ENCODE peak calls at places on chromosome 11, in six cellular contexts. D is NCI-H82, N is tibial nerve, T is mucosa of gallbladder, Z is AG09319, R is OCI-M1. F is an unnamed sample.

GRCh38 chr11:37110383-37110782 is 512.3 kb upstream of the RAG2 start:
- DNase-seq in R (peak), D (peak), T (no peak), N (no peak), Z (no peak), F (no peak)

GRCh38 chr11:18384157-18384641 is 10.2 kb upstream of the LDHA start:
- DNase-seq in D (peak), N (peak), R (peak), Z (peak), T (peak), F (no peak)

GRCh38 chr11:61307354-61307753 is 12.2 kb upstream of the VWCE start:
- DNase-seq in Z (no peak), N (no peak), R (no peak), T (no peak), D (no peak), F (no peak)

GRCh38 chr11:58788355-58789023 is 56.0 kb downstream of the GLYATL2 start:
- DNase-seq in R (peak), Z (peak), N (no peak), T (no peak), D (peak), F (peak)

GRCh38 chr11:69144316-69144715 is 11.4 kb upstream of the SMIM38 start:
- DNase-seq in R (no peak), N (no peak), T (no peak), Z (no peak), D (no peak), F (no peak)

GRCh38 chr11:117456027-117456720 is 128.5 kb downstream of the CEP164 start:
- DNase-seq in Z (no peak), T (no peak), D (no peak), N (no peak), R (no peak), F (no peak)

GRCh38 chr11:38646382-38646781 is 2048.3 kb upstream of the RAG2 start:
- DNase-seq in T (no peak), Z (no peak), R (no peak), N (no peak), D (no peak), F (no peak)

GRCh38 chr11:114111369-114112042 is 52.0 kb downstream of the ZBTB16 start:
- DNase-seq in R (peak), T (no peak), Z (no peak), D (no peak), N (no peak), F (peak)

GRCh38 chr11:62999649-63000048 is 14.9 kb upstream of the SLC22A6 start:
- DNase-seq in Z (no peak), D (no peak), T (peak), N (no peak), R (no peak), F (no peak)

GRCh38 chr11:82047200-82047599 is 686.5 kb downstream of the FAM181B start:
- DNase-seq in D (no peak), N (no peak), Z (no peak), R (no peak), T (no peak), F (no peak)

GRCh38 chr11:86067230-86068137 is 1.4 kb downstream of the PICALM start:
- DNase-seq in R (peak), Z (no peak), D (no peak), T (no peak), N (no peak), F (peak)

GRCh38 chr11:47941907-47942558 is 38.3 kb upstream of the PTPRJ start:
- DNase-seq in T (no peak), Z (no peak), D (no peak), N (no peak), R (peak), F (peak)

GRCh38 chr11:130671801-130672700 is 223.6 kb downstream of the ADAMTS15 start:
- DNase-seq in T (peak), Z (peak), D (no peak), N (peak), R (no peak), F (peak)

GRCh38 chr11:11389238-11389637 is 36.2 kb upstream of the CSNK2A3 start:
- DNase-seq in N (no peak), R (no peak), Z (no peak), T (peak), D (no peak), F (no peak)

GRCh38 chr11:125079151-125079877 is 16.2 kb downstream of the SLC37A2 start:
- DNase-seq in R (peak), Z (no peak), N (no peak), D (no peak), T (no peak), F (no peak)

GRCh38 chr11:75541301-75541929 is 15.7 kb upstream of the GDPD5 start:
- DNase-seq in Z (no peak), R (no peak), D (no peak), T (no peak), N (no peak), F (no peak)

GRCh38 chr11:65489061-65489705 is 9.7 kb upstream of the MALAT1 start:
- DNase-seq in N (no peak), Z (no peak), D (no peak), R (no peak), T (no peak), F (no peak)

GRCh38 chr11:76265771-76266241 is 59.5 kb upstream of the WNT11 start:
- DNase-seq in R (no peak), D (no peak), Z (no peak), T (peak), N (peak), F (no peak)

GRCh38 chr11:82899957-82900276 is 313 bp downstream of the PRCP start:
- DNase-seq in Z (no peak), T (no peak), R (no peak), D (no peak), N (no peak), F (no peak)

GRCh38 chr11:9462806-9463537 is 2.2 kb downstream of the ZNF143 start:
- DNase-seq in R (peak), D (no peak), N (no peak), Z (no peak), T (no peak), F (no peak)

GRCh38 chr11:74681686-74682651 is 49.3 kb downstream of the CHRDL2 start:
- DNase-seq in T (no peak), R (no peak), Z (no peak), N (no peak), D (peak), F (peak)

GRCh38 chr11:118076754-118077281 is at the start of gene TMPRSS4:
- DNase-seq in N (no peak), T (peak), Z (no peak), R (no peak), D (no peak), F (no peak)

GRCh38 chr11:34308821-34309585 is 48.8 kb downstream of the ABTB2 start:
- DNase-seq in N (peak), T (no peak), D (no peak), Z (no peak), R (peak), F (no peak)

GRCh38 chr11:102226702-102227101 is 90.6 kb upstream of the BIRC3 start:
- DNase-seq in D (no peak), Z (no peak), T (peak), N (no peak), R (peak), F (no peak)

F was measured in midbrain.